ENCODE peak calls at places on chromosomes 16 and 17, in four cellular contexts. C is H1, R is HepG2, S is GM12878. H is an unnamed sample.
A peak's percentile ranks its signal among the peaks of the same experiment; 100 is the strongest.

GRCh38 chr16:85227262-85227923 is 115.1 kb upstream of the CIBAR2 start:
- DNase-seq in C (no peak), R (no peak), S (peak; percentile 98), H (no peak)

GRCh38 chr16:85614338-85615013 is 1.4 kb downstream of the GSE1 start:
- DNase-seq in C (no peak), R (no peak), S (no peak), H (no peak)

GRCh38 chr16:86732621-86733297 is 154.4 kb downstream of the FOXL1 start:
- DNase-seq in C (no peak), R (no peak), S (no peak), H (no peak)

GRCh38 chr17:47188266-47188665 is 829 bp downstream of the CDC27 start:
- DNase-seq in C (no peak), R (no peak), S (no peak), H (peak; percentile 13)

GRCh38 chr17:1107777-1108559 is 71.8 kb downstream of the ABR start:
- DNase-seq in C (no peak), R (no peak), S (no peak), H (no peak)

GRCh38 chr17:74924250-74924948 is at the start of gene OTOP2:
- DNase-seq in C (no peak), R (no peak), S (no peak), H (no peak)

GRCh38 chr17:42669705-42670198 is 7.0 kb downstream of the PLEKHH3 start:
- DNase-seq in C (no peak), R (no peak), S (no peak), H (no peak)

GRCh38 chr16:1993731-1994131 is 4.0 kb downstream of the SYNGR3 start:
- DNase-seq in C (no peak), R (peak; percentile 79), S (no peak), H (no peak)

GRCh38 chr16:17452931-17453330 is 17.8 kb downstream of the XYLT1 start:
- DNase-seq in C (no peak), R (no peak), S (no peak), H (no peak)

GRCh38 chr16:50121721-50122445 is 31.2 kb upstream of the TENT4B start:
- DNase-seq in C (no peak), R (no peak), S (peak; percentile 72), H (no peak)

GRCh38 chr16:31335431-31335830 is 19.5 kb upstream of the ITGAX start:
- DNase-seq in C (no peak), R (no peak), S (no peak), H (peak; percentile 4)

GRCh38 chr17:54956802-54957201 is 11.7 kb downstream of the COX11 start:
- DNase-seq in C (no peak), R (no peak), S (no peak), H (no peak)

GRCh38 chr16:81237282-81237681 is 1.2 kb upstream of the BCO1 start:
- DNase-seq in C (no peak), R (no peak), S (no peak), H (no peak)

GRCh38 chr16:68376590-68376989 is 65.8 kb downstream of the PRMT7 start:
- DNase-seq in C (no peak), R (no peak), S (no peak), H (no peak)

GRCh38 chr17:52149626-52150025 is 8.9 kb downstream of the CA10 start:
- DNase-seq in C (no peak), R (no peak), S (no peak), H (no peak)

GRCh38 chr17:83080641-83081560 is 1.5 kb downstream of the METRNL start:
- DNase-seq in C (no peak), R (no peak), S (no peak), H (peak; percentile 36)

GRCh38 chr17:17911003-17911613 is 61.1 kb downstream of the TOM1L2 start:
- DNase-seq in C (no peak), R (no peak), S (no peak), H (no peak)

GRCh38 chr17:14747576-14747940 is 446.7 kb downstream of the HS3ST3B1 start:
- DNase-seq in C (no peak), R (no peak), S (no peak), H (no peak)

GRCh38 chr17:39923836-39924690 is 3.3 kb downstream of the ORMDL3 start:
- DNase-seq in C (no peak), R (peak; percentile 97), S (no peak), H (no peak)

GRCh38 chr17:18191071-18191667 is 7.5 kb downstream of the ALKBH5 start:
- DNase-seq in C (no peak), R (peak; percentile 74), S (no peak), H (no peak)

GRCh38 chr16:26643519-26643918 is 423.2 kb upstream of the C16orf82 start:
- DNase-seq in C (no peak), R (no peak), S (no peak), H (no peak)

GRCh38 chr16:19284207-19284606 is 1.3 kb upstream of the CLEC19A start:
- DNase-seq in C (no peak), R (no peak), S (no peak), H (no peak)

GRCh38 chr16:20818929-20819585 is 12.7 kb downstream of the REXO5 start:
- DNase-seq in C (no peak), R (no peak), S (no peak), H (no peak)

GRCh38 chr16:84766978-84767773 is 52.6 kb upstream of the CRISPLD2 start:
- DNase-seq in C (no peak), R (no peak), S (no peak), H (no peak)

DNA sequence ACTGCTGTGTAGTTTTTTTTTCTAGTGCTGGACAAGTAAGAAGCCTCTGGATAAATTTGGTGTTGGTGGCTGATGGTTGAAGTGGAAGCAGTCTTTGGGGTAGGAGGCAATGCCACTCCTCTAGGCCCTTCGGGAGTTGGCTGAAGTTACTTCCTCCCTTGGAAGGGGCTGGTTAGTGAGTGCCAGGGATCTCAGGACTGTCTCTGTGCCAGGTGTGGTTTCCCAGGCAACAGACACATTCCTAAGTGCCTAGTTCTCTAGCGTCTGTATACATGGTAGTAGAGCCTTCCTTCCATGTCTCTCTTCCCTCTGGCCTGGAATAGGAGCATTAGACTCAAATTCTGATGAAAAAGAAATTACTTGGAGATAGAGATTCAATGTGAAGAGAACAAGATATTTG is 15.3 kb downstream of the TMEM98 start:
- DNase-seq in C (no peak), R (no peak), S (no peak), H (no peak)
- TF ChIP-seq SP1 in C (no peak), R (no peak), S (no peak), H (no peak)

GRCh38 chr16:28937222-28937876 is 5.6 kb downstream of the CD19 start:
- DNase-seq in C (no peak), R (no peak), S (no peak), H (no peak)

GRCh38 chr16:28938721-28939120 is 7.0 kb downstream of the CD19 start:
- DNase-seq in C (no peak), R (no peak), S (no peak), H (no peak)

GRCh38 chr16:28946681-28947080 is 4.1 kb upstream of the NFATC2IP start:
- DNase-seq in C (no peak), R (no peak), S (no peak), H (no peak)

DNA sequence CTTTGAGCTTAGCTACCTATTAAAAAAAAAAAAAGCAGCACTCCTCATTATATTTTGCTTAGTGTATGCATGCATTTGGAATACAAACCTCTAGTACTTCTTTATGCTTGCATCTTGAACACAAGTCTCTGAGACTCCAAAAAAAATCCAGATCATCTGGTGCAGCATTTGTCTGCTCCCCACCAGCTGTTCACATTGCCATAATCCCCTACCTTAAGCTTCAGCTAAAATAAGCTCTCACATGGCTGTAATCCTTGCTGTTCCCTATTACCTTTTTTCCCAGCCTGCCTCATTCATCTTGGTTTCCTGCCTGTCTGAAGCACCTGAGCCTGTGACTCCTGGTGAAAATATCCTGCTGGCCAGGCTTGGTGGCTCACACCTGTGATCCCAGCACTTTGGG is 7.5 kb upstream of the NFATC2IP start:
- DNase-seq in C (no peak), R (no peak), S (no peak), H (no peak)
- TF ChIP-seq SUZ12 in C (no peak), R (no peak), S (no peak), H (no peak)

DNA sequence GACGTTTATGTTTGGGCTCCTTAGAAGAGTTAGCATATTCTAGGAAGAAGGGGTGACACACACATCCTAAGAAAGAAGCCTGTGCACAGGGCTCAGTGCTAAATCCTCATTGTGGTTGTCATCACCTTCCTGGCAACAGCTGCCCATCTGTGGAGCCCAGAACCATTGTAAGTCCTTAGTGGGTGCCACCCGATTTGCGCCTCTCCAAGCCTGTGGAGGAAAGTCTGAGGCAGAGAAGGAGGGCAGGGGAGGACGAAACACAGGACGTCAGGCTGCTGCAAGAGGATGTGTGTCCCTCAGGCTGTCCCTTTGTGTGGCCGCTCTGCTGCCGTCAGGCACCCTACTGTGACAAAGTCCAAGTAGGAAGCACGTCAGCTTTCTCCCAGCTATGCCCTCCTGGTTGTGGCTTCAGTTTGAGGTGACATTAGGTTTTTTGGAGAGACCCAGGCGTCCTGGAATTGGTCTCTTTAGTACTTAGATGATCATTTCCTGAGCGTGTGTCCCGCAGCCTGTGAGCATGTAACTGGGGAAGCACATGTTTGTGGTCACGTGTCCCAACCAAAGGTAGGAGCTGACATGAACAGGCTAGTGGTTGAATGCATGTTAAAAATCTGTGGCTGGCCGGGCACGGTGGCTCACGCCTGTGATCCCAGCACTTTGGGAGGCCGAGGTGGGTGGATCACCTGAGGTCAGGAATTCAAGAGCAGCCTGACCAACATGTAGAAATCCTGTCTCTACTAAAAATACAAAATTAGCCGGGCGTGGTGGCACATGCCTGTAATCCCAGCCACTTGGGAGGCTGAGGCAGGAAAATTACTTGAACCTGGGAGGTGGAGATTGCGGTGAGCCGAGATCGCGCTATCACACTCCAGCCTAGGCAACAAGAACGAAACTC is 10.7 kb downstream of the CLUAP1 start:
- DNase-seq in C (no peak), R (no peak), S (no peak), H (no peak)
- TF ChIP-seq SP1 in C (no peak), R (no peak), S (no peak), H (no peak)

GRCh38 chr17:38571833-38572274 is 33.9 kb downstream of the SRCIN1 start:
- DNase-seq in C (no peak), R (no peak), S (no peak), H (no peak)
- TF ChIP-seq SUZ12 in C (no peak), R (no peak), S (no peak), H (no peak)

DNA sequence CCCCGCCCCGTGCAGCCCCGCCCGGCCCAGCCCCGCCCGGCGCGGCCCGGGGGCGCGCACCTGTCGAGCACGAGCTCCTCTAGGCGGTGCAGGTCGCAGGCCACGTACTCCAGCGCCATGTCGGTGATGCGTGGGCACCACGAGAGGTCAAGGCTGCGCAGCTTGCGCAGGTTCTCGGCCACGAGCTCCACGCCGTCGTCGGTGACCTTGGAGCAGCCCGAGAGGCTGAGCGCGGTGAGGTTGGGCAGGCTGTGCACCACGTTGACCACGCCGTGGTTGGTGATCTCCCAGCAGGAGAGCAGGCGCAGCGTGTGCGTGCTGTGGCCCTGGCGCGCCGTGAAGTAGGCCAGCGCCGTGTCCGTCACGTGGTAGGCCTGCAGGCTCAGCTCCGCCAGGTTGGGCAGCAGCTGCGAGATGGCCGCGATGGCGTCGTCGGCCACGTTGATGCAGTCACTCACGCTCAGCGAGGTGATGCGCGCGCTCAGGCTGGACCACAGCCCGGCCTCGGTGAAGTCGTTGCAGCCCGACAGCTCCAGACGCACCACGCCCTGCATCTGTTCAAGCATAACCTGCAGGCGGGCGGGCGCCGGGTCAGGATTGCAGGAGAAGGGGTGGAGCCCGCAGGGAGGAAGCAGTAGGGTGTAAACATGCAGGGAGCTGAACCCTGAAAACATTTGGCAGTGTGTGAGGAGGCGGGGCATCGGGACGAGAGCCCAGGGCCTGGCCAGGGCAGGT is 5.3 kb upstream of the WDR24 start:
- DNase-seq in C (no peak), R (no peak), S (no peak), H (no peak)
- TF ChIP-seq SP1 in C (no peak), R (peak; percentile 37), S (no peak), H (no peak)

H was measured in HEK293T.